ENCODE peak calls at places on chromosomes 13 and 19, in four cellular contexts. One of them, this sample, is unnamed.

GRCh38 chr19:6204212-6204611 is 68.7 kb downstream of the ACSBG2 start:
- DNase-seq in SHP77: no peak
- DNase-seq in brain pericyte: no peak
- DNase-seq in HT-29: no peak
- DNase-seq in this sample: no peak

GRCh38 chr19:39145180-39145953 is 19.8 kb downstream of the PAK4 start:
- DNase-seq in SHP77: no peak
- DNase-seq in brain pericyte: no peak
- DNase-seq in HT-29: peak; percentile 86
- DNase-seq in this sample: no peak

GRCh38 chr19:47260476-47260875 is 4.2 kb downstream of the CCDC9 start:
- DNase-seq in SHP77: no peak
- DNase-seq in brain pericyte: no peak
- DNase-seq in HT-29: no peak
- DNase-seq in this sample: no peak

GRCh38 chr19:49574206-49574755 is 6.1 kb downstream of the NOSIP start:
- DNase-seq in SHP77: no peak
- DNase-seq in brain pericyte: no peak
- DNase-seq in HT-29: no peak
- DNase-seq in this sample: no peak

GRCh38 chr13:94641432-94641941 is 39.8 kb downstream of the GPR180 start:
- DNase-seq in SHP77: peak; percentile 66
- DNase-seq in brain pericyte: peak; percentile 45
- DNase-seq in HT-29: peak; percentile 30
- DNase-seq in this sample: no peak

GRCh38 chr13:97719759-97720158 is 233.7 kb upstream of the IPO5 start:
- DNase-seq in SHP77: no peak
- DNase-seq in brain pericyte: no peak
- DNase-seq in HT-29: no peak
- DNase-seq in this sample: no peak

GRCh38 chr13:44436589-44437337 is 63.1 kb downstream of the SERP2 start:
- DNase-seq in SHP77: peak; percentile 85
- DNase-seq in brain pericyte: peak; percentile 85
- DNase-seq in HT-29: peak; percentile 98
- DNase-seq in this sample: no peak

GRCh38 chr19:3506384-3507340 is 551 bp downstream of the FZR1 start:
- DNase-seq in SHP77: no peak
- DNase-seq in brain pericyte: no peak
- DNase-seq in HT-29: no peak
- DNase-seq in this sample: no peak

GRCh38 chr13:95357875-95358274 is 56.6 kb upstream of the ABCC4 start:
- DNase-seq in SHP77: no peak
- DNase-seq in brain pericyte: no peak
- DNase-seq in HT-29: no peak
- DNase-seq in this sample: no peak

GRCh38 chr19:956747-957451 is 27.2 kb upstream of the WDR18 start:
- DNase-seq in SHP77: no peak
- DNase-seq in brain pericyte: no peak
- DNase-seq in HT-29: peak; percentile 62
- DNase-seq in this sample: no peak

GRCh38 chr13:49649244-49649962 is 21.1 kb downstream of the ARL11 start:
- DNase-seq in SHP77: no peak
- DNase-seq in brain pericyte: no peak
- DNase-seq in HT-29: peak; percentile 61
- DNase-seq in this sample: no peak

GRCh38 chr13:21130116-21130515 is 46.2 kb downstream of the SKA3 start:
- DNase-seq in SHP77: no peak
- DNase-seq in brain pericyte: no peak
- DNase-seq in HT-29: no peak
- DNase-seq in this sample: no peak

GRCh38 chr13:39468306-39468705 is 134.7 kb downstream of the LHFPL6 start:
- DNase-seq in SHP77: no peak
- DNase-seq in brain pericyte: no peak
- DNase-seq in HT-29: no peak
- DNase-seq in this sample: no peak

GRCh38 chr19:33459691-33460090 is 61.9 kb downstream of the PEPD start:
- DNase-seq in SHP77: no peak
- DNase-seq in brain pericyte: no peak
- DNase-seq in HT-29: no peak
- DNase-seq in this sample: no peak

GRCh38 chr19:45175663-45176345 is 2.2 kb downstream of the TRAPPC6A start:
- DNase-seq in SHP77: no peak
- DNase-seq in brain pericyte: no peak
- DNase-seq in HT-29: no peak
- DNase-seq in this sample: no peak

GRCh38 chr13:39561971-39562370 is 41.0 kb downstream of the LHFPL6 start:
- DNase-seq in SHP77: no peak
- DNase-seq in brain pericyte: no peak
- DNase-seq in HT-29: no peak
- DNase-seq in this sample: no peak

GRCh38 chr19:45814166-45814780 is 835 bp downstream of the RSPH6A start:
- DNase-seq in SHP77: no peak
- DNase-seq in brain pericyte: no peak
- DNase-seq in HT-29: no peak
- DNase-seq in this sample: no peak

GRCh38 chr19:16085115-16085514 is 8.8 kb downstream of the TPM4 start:
- DNase-seq in SHP77: no peak
- DNase-seq in brain pericyte: no peak
- DNase-seq in HT-29: no peak
- DNase-seq in this sample: no peak

GRCh38 chr13:88979465-88980180 is 1308.5 kb downstream of the SLITRK5 start:
- DNase-seq in SHP77: peak; percentile 19
- DNase-seq in brain pericyte: no peak
- DNase-seq in HT-29: peak; percentile 4
- DNase-seq in this sample: no peak

GRCh38 chr13:52931913-52932312 is 83.5 kb upstream of the PCDH8 start:
- DNase-seq in SHP77: no peak
- DNase-seq in brain pericyte: no peak
- DNase-seq in HT-29: no peak
- DNase-seq in this sample: no peak